ENCODE peak calls at places on chromosomes 6 and 20, in five cellular contexts. O is H1, L is K562, J is GM12878, W is HepG2. F is an unnamed sample.

GRCh38 chr20:10131612-10132345 is 86.9 kb upstream of the SNAP25 start:
- DNase-seq in J (no peak), W (no peak), O (peak; percentile 5), L (no peak), F (peak; percentile 78)

GRCh38 chr6:17845598-17845997 is 138.9 kb upstream of the NUP153 start:
- DNase-seq in O (no peak), W (no peak), L (no peak), J (no peak), F (no peak)

GRCh38 chr20:21323640-21324039 is 20.5 kb downstream of the XRN2 start:
- DNase-seq in J (no peak), L (peak; percentile 14), O (no peak), W (no peak), F (peak; percentile 33)

GRCh38 chr6:99490608-99491007 is 24.6 kb downstream of the USP45 start:
- DNase-seq in J (no peak), W (no peak), L (no peak), O (no peak), F (no peak)

GRCh38 chr20:63210011-63210605 is 5.8 kb downstream of the YTHDF1 start:
- DNase-seq in W (no peak), J (no peak), O (no peak), L (no peak), F (no peak)

GRCh38 chr20:45406260-45407066 is 1.6 kb upstream of the DBNDD2 start:
- DNase-seq in L (peak; percentile 87), W (no peak), O (no peak), J (no peak), F (peak; percentile 25)

GRCh38 chr6:150123645-150124044 is 19.2 kb upstream of the PPP1R14C start:
- DNase-seq in J (no peak), W (no peak), O (no peak), L (no peak), F (no peak)

GRCh38 chr6:112760831-112761230 is 413.7 kb downstream of the RFPL4B start:
- DNase-seq in O (no peak), J (no peak), L (no peak), W (no peak), F (no peak)

GRCh38 chr6:14763139-14763538 is 482.7 kb upstream of the JARID2 start:
- DNase-seq in J (no peak), L (peak; percentile 22), O (no peak), W (peak; percentile 12), F (peak; percentile 21)

GRCh38 chr6:137315081-137315480 is 95.9 kb upstream of the IFNGR1 start:
- DNase-seq in J (no peak), W (peak; percentile 94), L (no peak), O (no peak), F (no peak)

GRCh38 chr20:53581444-53582311 is 12.0 kb downstream of the ZNF217 start:
- DNase-seq in L (no peak), O (no peak), J (no peak), W (no peak), F (no peak)

GRCh38 chr6:136985502-136985901 is 59.3 kb downstream of the IL20RA start:
- DNase-seq in L (no peak), W (no peak), J (no peak), O (no peak), F (no peak)

GRCh38 chr20:31985152-31985551 is 17.2 kb downstream of the XKR7 start:
- DNase-seq in W (no peak), J (no peak), O (no peak), L (no peak), F (no peak)

DNA sequence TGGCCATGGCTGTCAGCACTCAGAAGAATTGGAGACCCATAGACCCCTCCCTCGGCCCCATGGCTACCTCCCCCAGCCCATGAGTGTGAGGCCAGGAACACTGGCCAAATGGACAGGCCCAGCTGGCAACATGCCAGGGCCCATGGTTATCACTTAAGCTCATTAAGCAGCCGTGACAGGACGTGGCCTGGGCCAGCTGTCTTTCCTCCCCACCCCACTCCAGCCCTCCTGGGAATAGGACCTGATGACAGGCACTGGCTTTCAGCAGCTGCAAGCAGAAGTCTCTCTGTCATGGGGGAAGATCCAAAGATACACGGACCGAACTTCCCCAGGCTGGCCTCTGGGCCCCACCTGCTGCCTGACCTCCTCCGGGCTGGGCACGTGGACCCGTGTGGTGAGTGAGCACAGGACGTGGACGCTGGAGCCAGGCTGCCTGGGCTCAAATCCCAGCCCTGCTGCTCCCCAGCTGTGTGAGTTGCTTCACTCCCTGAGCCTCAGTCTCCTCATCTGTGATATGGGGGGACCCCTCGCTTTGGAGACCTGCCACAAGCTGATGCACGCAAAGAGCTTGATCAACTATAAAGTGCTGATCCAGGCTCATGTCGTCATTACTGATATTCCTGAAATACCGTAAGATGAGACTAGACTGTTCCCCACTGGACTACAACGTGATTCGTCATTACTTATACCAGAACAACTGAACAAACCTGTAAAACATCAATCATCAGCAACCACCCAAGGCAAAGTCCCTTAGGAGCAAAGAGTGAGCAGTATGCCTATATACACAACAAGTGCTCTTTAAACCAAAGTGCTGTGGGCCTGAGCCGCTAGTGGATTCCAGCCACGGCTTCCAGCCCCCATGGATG is 22.0 kb upstream of the VSTM2L start:
- DNase-seq in W (peak; percentile 70), O (no peak), J (no peak), L (peak; percentile 63), F (no peak)
- TF ChIP-seq RFX5 in W (no peak), O (no peak), J (no peak), L (no peak), F (no peak)

DNA sequence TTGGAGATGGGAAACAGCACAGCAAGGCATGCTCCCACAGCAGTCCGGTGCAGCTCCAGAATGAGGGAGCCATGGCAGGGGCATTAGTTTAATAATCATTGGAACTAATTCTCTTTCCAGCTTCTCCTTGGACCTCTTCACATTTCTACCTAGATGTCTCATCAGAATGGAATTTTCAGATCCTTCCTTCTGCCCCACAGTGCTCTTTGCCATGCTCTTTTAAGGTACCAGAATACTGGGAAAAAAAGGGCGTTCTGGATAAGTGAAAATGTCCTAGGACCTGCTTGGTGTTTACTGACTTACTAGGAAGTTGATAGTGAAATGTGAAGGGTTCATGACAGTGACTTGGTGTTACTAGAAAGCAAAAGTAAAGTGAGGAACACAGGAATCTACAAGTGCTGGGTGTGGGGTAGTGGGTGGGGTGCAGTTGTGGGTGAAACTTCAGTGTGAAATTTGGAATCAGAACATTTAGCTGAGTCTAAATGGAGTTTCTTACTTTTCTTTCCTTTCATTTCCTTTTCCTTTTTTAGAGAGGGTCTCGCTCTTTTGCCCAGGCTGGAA is 207.1 kb downstream of the ARID1B start:
- DNase-seq in J (no peak), W (no peak), O (no peak), L (no peak), F (no peak)
- TF ChIP-seq KDM1A in J (no peak), W (no peak), O (no peak), L (no peak), F (no peak)

GRCh38 chr6:5997420-5998093 is 9.2 kb downstream of the NRN1 start:
- DNase-seq in W (no peak), L (no peak), J (no peak), O (no peak), F (no peak)

GRCh38 chr6:5998236-5998635 is 8.5 kb downstream of the NRN1 start:
- DNase-seq in W (no peak), L (no peak), O (no peak), J (no peak), F (no peak)

GRCh38 chr6:5995705-5996686 is 10.7 kb downstream of the NRN1 start:
- DNase-seq in L (peak; percentile 71), J (no peak), W (peak; percentile 39), O (no peak), F (no peak)

GRCh38 chr6:5994999-5995698 is 11.6 kb downstream of the NRN1 start:
- DNase-seq in J (no peak), L (no peak), O (no peak), W (no peak), F (no peak)

GRCh38 chr6:5996701-5997419 is 9.9 kb downstream of the NRN1 start:
- DNase-seq in J (no peak), O (no peak), W (no peak), L (no peak), F (no peak)
- TF ChIP-seq RFX5 in J (no peak), O (no peak), W (no peak), L (no peak), F (no peak)

DNA sequence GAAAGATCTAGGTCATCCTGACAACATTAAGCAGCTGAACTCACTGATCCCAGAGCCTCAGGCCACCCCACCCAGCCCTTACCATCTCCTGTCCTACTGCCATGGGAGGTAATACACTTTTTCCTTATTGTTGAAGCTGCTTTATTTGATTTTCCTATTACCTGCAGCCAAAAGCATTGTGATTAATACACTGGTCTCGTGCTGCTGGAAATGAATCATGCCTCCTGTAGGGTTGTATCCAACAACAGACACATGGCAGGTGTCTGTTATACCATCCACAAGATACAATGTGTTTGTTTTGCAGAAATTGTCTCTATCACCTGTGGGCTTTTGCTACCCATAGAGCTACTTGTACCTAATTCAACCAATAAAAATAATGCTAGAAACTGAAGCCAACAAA is 34.2 kb downstream of the MYLIP start:
- DNase-seq in L (no peak), J (no peak), W (no peak), O (no peak), F (no peak)
- TF ChIP-seq KDM1A in L (no peak), J (no peak), W (no peak), O (no peak), F (no peak)

GRCh38 chr6:34920097-34920496 is 31.0 kb downstream of the ANKS1A start:
- DNase-seq in W (no peak), L (no peak), J (no peak), O (no peak), F (no peak)

GRCh38 chr6:34922177-34922663 is 33.2 kb downstream of the ANKS1A start:
- DNase-seq in L (no peak), W (peak; percentile 20), O (no peak), J (no peak), F (no peak)

GRCh38 chr6:34917626-34918285 is 28.7 kb downstream of the ANKS1A start:
- DNase-seq in O (no peak), W (no peak), J (no peak), L (no peak), F (no peak)

GRCh38 chr6:34916348-34916967 is 27.4 kb downstream of the ANKS1A start:
- DNase-seq in L (no peak), W (no peak), J (no peak), O (no peak), F (no peak)

DNA sequence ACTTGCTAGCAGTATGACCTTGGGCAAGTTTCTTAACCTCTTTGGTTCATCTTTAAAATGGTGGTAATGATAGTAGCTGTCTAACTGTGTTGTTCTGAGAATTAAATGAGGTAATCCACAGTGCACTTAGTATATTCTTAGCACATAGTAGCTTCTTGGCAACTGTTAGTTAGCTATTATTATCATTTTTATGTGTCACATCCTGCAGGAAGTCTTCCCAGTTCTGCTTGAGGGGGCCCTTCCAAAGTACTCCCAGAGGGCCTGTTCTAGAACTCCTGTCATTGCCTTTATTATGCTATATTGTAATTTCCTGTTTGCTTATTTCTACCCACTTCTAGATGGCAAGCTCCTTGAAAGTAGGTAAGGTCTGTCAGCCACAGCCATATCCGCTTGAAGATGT is 30.6 kb downstream of the ANKS1A start:
- DNase-seq in O (no peak), L (no peak), W (no peak), J (no peak), F (no peak)
- TF ChIP-seq RFX5 in O (no peak), L (no peak), W (no peak), J (no peak), F (no peak)